ENCODE peak calls at places on chromosomes 4 and X, in four cellular contexts. One of them, this sample, is unnamed.

GRCh38 chr4:125572601-125573000 is 257.8 kb downstream of the FAT4 start:
- DNase-seq in AG04450: no peak
- DNase-seq in HFF-Myc: no peak
- DNase-seq in astrocyte of the cerebellum: peak; percentile 0
- DNase-seq in this sample: peak; percentile 85

GRCh38 chrX:23548164-23548563 is 119.1 kb upstream of the PRDX4 start:
- DNase-seq in AG04450: no peak
- DNase-seq in HFF-Myc: peak; percentile 6
- DNase-seq in astrocyte of the cerebellum: peak; percentile 62
- DNase-seq in this sample: peak; percentile 6

GRCh38 chr4:184854673-184855072 is 28.9 kb upstream of the ACSL1 start:
- DNase-seq in AG04450: no peak
- DNase-seq in HFF-Myc: no peak
- DNase-seq in astrocyte of the cerebellum: no peak
- DNase-seq in this sample: no peak

GRCh38 chr4:172758586-172759340 is 409.8 kb upstream of the GALNT7 start:
- DNase-seq in AG04450: peak; percentile 46
- DNase-seq in HFF-Myc: peak; percentile 1
- DNase-seq in astrocyte of the cerebellum: no peak
- DNase-seq in this sample: peak; percentile 68

GRCh38 chr4:184397516-184398163 is 76.7 kb downstream of the IRF2 start:
- DNase-seq in AG04450: no peak
- DNase-seq in HFF-Myc: no peak
- DNase-seq in astrocyte of the cerebellum: no peak
- DNase-seq in this sample: no peak

GRCh38 chr4:184596617-184597185 is 52.5 kb downstream of the CASP3 start:
- DNase-seq in AG04450: no peak
- DNase-seq in HFF-Myc: no peak
- DNase-seq in astrocyte of the cerebellum: no peak
- DNase-seq in this sample: peak; percentile 54

GRCh38 chrX:139924069-139924695 is 8.7 kb downstream of the ATP11C start:
- DNase-seq in AG04450: no peak
- DNase-seq in HFF-Myc: no peak
- DNase-seq in astrocyte of the cerebellum: no peak
- DNase-seq in this sample: no peak

GRCh38 chr4:173536808-173537429 is 6.9 kb upstream of the HAND2 start:
- DNase-seq in AG04450: no peak
- DNase-seq in HFF-Myc: no peak
- DNase-seq in astrocyte of the cerebellum: no peak
- DNase-seq in this sample: no peak

GRCh38 chrX:30653415-30654131 is at the start of gene GK:
- DNase-seq in AG04450: no peak
- DNase-seq in HFF-Myc: no peak
- DNase-seq in astrocyte of the cerebellum: no peak
- DNase-seq in this sample: no peak

GRCh38 chr4:19123681-19124080 is 1102.1 kb upstream of the LCORL start:
- DNase-seq in AG04450: no peak
- DNase-seq in HFF-Myc: no peak
- DNase-seq in astrocyte of the cerebellum: no peak
- DNase-seq in this sample: no peak

GRCh38 chr4:45910511-45910910 is 213.3 kb downstream of the GABRG1 start:
- DNase-seq in AG04450: no peak
- DNase-seq in HFF-Myc: no peak
- DNase-seq in astrocyte of the cerebellum: no peak
- DNase-seq in this sample: no peak

GRCh38 chrX:48910926-48911406 is 480 bp downstream of the SLC35A2 start:
- DNase-seq in AG04450: no peak
- DNase-seq in HFF-Myc: no peak
- DNase-seq in astrocyte of the cerebellum: no peak
- DNase-seq in this sample: peak; percentile 48

GRCh38 chr4:73599182-73599581 is 21.1 kb downstream of the RASSF6 start:
- DNase-seq in AG04450: peak; percentile 71
- DNase-seq in HFF-Myc: peak; percentile 60
- DNase-seq in astrocyte of the cerebellum: peak; percentile 27
- DNase-seq in this sample: peak; percentile 89

GRCh38 chrX:123899701-123900100 is 39.8 kb downstream of the XIAP start:
- DNase-seq in AG04450: no peak
- DNase-seq in HFF-Myc: no peak
- DNase-seq in astrocyte of the cerebellum: no peak
- DNase-seq in this sample: peak; percentile 52

GRCh38 chrX:18036394-18036793 is 175.3 kb upstream of the RAI2 start:
- DNase-seq in AG04450: no peak
- DNase-seq in HFF-Myc: no peak
- DNase-seq in astrocyte of the cerebellum: no peak
- DNase-seq in this sample: no peak

GRCh38 chrX:63258144-63258543 is 93.0 kb downstream of the SPIN4 start:
- DNase-seq in AG04450: no peak
- DNase-seq in HFF-Myc: no peak
- DNase-seq in astrocyte of the cerebellum: no peak
- DNase-seq in this sample: no peak

GRCh38 chr4:185902654-185903053 is 90.7 kb upstream of the SORBS2 start:
- DNase-seq in AG04450: no peak
- DNase-seq in HFF-Myc: no peak
- DNase-seq in astrocyte of the cerebellum: peak; percentile 63
- DNase-seq in this sample: no peak

GRCh38 chrX:16100673-16101072 is 22.7 kb upstream of the GRPR start:
- DNase-seq in AG04450: no peak
- DNase-seq in HFF-Myc: no peak
- DNase-seq in astrocyte of the cerebellum: no peak
- DNase-seq in this sample: no peak

GRCh38 chr4:74608151-74608949 is 163.4 kb downstream of the AREG start:
- DNase-seq in AG04450: no peak
- DNase-seq in HFF-Myc: no peak
- DNase-seq in astrocyte of the cerebellum: no peak
- DNase-seq in this sample: peak; percentile 52

DNA sequence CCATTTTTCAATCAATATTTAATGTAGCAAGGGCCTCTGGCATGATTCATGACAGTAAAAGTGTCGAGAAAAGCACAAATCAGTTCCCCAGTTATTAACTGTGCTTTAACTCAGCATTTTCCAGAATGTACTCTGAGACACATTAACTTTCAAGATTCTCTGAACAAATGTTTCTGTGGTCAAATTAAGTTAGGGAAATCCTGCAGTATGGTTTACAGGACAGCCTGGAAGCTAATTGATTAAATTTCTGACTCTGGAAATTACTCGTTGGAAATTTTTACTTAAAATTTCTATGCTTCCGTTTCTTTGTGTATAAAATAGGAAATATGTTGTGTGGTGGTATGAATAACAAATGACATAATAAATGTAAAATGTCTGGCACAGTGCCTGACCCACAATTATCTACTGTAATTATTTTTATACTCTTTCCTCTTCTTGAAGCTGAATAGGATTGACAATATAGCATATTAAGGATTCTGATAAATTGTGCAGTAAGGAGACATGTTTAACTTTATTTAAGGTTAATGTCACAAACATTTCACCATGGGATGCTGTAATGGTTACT is 33.7 kb downstream of the STK32B start:
- DNase-seq in AG04450: no peak
- DNase-seq in HFF-Myc: no peak
- DNase-seq in astrocyte of the cerebellum: no peak
- DNase-seq in this sample: peak; percentile 1
- H3K4me3 ChIP-seq in AG04450: no peak overlapping the region
- H3K4me3 ChIP-seq in HFF-Myc: no peak overlapping the region
- H3K4me3 ChIP-seq in astrocyte of the cerebellum: no peak overlapping the region
- H3K4me3 ChIP-seq in this sample: no peak overlapping the region

GRCh38 chrX:150060406-150060805 is 122.1 kb upstream of the EOLA2 start:
- DNase-seq in AG04450: no peak
- DNase-seq in HFF-Myc: no peak
- DNase-seq in astrocyte of the cerebellum: no peak
- DNase-seq in this sample: peak; percentile 67

GRCh38 chrX:150058728-150059127 is 120.4 kb upstream of the EOLA2 start:
- DNase-seq in AG04450: no peak
- DNase-seq in HFF-Myc: no peak
- DNase-seq in astrocyte of the cerebellum: no peak
- DNase-seq in this sample: no peak

GRCh38 chrX:150063138-150063518 is 124.8 kb upstream of the EOLA2 start:
- DNase-seq in AG04450: no peak
- DNase-seq in HFF-Myc: no peak
- DNase-seq in astrocyte of the cerebellum: no peak
- DNase-seq in this sample: no peak

GRCh38 chrX:150063673-150064072 is 125.4 kb upstream of the EOLA2 start:
- DNase-seq in AG04450: no peak
- DNase-seq in HFF-Myc: no peak
- DNase-seq in astrocyte of the cerebellum: no peak
- DNase-seq in this sample: no peak

GRCh38 chrX:150062292-150063137 is 124.2 kb upstream of the EOLA2 start:
- DNase-seq in AG04450: no peak
- DNase-seq in HFF-Myc: peak; percentile 61
- DNase-seq in astrocyte of the cerebellum: no peak
- DNase-seq in this sample: peak; percentile 44
- TF ChIP-seq CTCF in AG04450: no peak
- TF ChIP-seq CTCF in HFF-Myc: no peak
- TF ChIP-seq CTCF in astrocyte of the cerebellum: no peak
- TF ChIP-seq CTCF in this sample: peak; percentile 17

DNA sequence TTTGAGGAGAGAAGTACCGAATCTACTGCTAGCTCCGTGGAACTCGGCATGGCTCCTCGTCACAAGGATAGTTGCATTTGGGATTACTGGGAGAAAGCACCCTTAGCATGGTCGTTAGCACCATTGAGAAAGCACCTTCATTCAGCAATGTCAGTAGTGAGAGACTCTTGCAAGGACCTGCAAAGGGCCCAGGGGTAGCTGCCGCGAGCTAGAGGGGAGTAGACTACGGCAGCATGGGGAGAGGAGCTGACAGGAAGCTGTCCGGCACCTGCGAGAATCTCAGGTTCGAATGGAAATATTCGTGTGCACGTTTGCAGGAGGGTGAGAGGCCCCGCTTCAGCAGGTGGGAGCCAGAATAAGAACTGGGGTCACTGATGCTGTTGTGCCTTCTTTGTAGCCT is 20.2 kb downstream of the TLR10 start:
- DNase-seq in AG04450: no peak
- DNase-seq in HFF-Myc: no peak
- DNase-seq in astrocyte of the cerebellum: no peak
- DNase-seq in this sample: no peak
- H3K4me3 ChIP-seq in AG04450: no peak overlapping the region
- H3K4me3 ChIP-seq in HFF-Myc: no peak overlapping the region
- H3K4me3 ChIP-seq in astrocyte of the cerebellum: no peak overlapping the region
- H3K4me3 ChIP-seq in this sample: no peak overlapping the region

DNA sequence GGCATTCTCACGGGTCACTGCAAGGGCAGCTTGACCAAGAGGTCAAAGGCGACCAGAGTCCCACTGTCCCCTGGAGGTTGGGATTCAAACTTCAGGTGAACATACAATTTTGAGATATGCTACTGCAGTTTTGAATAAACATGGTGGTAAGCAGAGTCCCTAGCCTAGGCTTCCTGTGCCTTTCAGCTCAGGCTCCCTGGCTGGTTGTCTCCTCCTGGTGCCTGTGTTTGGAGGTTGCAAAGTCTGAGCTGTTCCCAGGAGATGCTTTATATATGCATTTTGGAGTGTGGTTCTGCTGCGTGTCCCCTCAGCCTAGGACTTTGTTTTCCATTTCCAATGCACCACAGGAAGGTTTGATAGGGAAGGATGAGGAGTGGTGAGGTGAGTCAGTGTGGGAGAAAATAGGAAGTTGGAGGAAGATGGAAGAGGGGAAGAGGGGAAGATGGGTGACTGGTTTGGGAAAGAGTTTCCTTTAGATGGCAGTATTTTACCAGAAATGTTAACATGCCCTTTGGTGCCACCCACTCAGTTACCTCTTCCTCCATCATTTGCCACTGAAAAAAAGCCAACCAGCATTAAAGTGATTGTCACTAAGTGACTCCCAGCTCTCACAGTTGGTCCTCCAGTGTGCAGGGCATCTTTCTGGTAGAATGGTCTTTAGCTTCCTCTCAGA is 211.7 kb upstream of the AGTR2 start:
- DNase-seq in AG04450: no peak
- DNase-seq in HFF-Myc: no peak
- DNase-seq in astrocyte of the cerebellum: no peak
- DNase-seq in this sample: no peak
- TF ChIP-seq CTCF in AG04450: no peak
- TF ChIP-seq CTCF in HFF-Myc: no peak
- TF ChIP-seq CTCF in astrocyte of the cerebellum: no peak
- TF ChIP-seq CTCF in this sample: no peak

DNA sequence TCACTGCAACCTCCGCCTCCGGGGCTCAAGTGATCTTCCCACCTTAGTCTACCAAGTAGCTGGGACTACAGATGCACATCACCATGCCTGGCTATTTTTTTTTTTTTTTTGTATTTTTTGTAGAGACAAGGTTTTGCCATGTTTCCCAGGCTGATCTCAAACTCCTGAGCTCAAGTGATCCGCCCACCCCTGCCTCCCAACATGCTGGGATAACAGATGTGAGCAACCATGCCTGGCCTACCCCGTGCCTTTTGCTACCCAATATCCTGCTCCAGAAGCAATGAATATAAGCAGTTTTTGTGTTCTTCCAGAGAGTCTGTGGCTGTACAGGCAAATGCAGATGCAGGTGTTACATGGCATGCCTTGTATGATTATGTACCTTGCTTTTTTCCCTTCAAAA is 50.5 kb downstream of the TBC1D14 start:
- DNase-seq in AG04450: no peak
- DNase-seq in HFF-Myc: no peak
- DNase-seq in astrocyte of the cerebellum: no peak
- DNase-seq in this sample: no peak
- H3K4me3 ChIP-seq in AG04450: no peak overlapping the region
- H3K4me3 ChIP-seq in HFF-Myc: no peak overlapping the region
- H3K4me3 ChIP-seq in astrocyte of the cerebellum: no peak overlapping the region
- H3K4me3 ChIP-seq in this sample: no peak overlapping the region

DNA sequence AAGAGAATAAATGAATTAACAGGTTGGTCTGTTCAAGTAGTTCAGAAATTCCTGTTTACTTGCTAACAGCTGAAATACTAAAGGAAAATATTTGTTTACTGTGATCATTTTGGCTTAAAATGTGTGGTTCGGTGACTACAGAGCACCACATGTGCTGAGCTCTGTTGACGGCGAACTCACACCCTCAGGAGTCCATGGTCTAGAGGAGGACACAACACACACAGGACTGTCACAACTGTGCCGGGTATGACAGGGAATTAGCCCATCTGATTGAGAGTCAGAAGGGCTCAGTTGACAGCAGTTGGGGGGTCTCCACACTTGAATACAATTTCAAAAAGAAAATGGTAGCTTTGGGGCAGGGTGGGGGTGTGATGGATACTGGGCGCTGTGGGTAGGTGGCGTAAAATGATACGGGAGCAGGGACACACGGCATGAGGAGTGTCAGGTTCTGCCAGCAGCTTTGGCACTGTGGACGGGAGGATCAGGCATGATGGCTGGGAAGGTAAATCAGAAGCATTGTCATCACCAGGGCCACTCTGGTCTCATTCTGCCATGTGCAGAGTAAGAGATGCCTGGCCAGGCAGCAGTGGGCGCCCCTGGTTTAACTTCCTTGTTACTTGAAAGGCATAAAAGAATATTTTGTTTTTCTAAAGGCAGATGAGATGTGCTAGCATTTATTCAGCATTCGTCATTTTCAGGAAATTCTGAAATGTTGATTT is 33.3 kb downstream of the CLDN22 start:
- DNase-seq in AG04450: no peak
- DNase-seq in HFF-Myc: no peak
- DNase-seq in astrocyte of the cerebellum: no peak
- DNase-seq in this sample: no peak
- TF ChIP-seq CTCF in AG04450: no peak
- TF ChIP-seq CTCF in HFF-Myc: no peak
- TF ChIP-seq CTCF in astrocyte of the cerebellum: no peak
- TF ChIP-seq CTCF in this sample: no peak

This sample was measured in choroid plexus epithelial cell.